ENCODE peak calls at places on chromosomes 1 and 21, in nine cellular contexts. One of them, this sample, is unnamed.

GRCh38 chr1:93820554-93821411 is 58.2 kb downstream of the DNTTIP2 start:
- DNase-seq in IMR-90: no peak
- DNase-seq in osteoblast: no peak
- DNase-seq in GM06990: no peak
- DNase-seq in pancreas: no peak
- DNase-seq in prostate gland: no peak
- DNase-seq in heart left ventricle: no peak
- DNase-seq in fibroblast of lung: peak; percentile 59
- DNase-seq in body of pancreas: no peak
- DNase-seq in this sample: no peak

GRCh38 chr1:109133815-109134214 is 19.9 kb downstream of the ELAPOR1 start:
- DNase-seq in heart left ventricle: peak; percentile 44
- DNase-seq in osteoblast: no peak
- DNase-seq in body of pancreas: peak; percentile 54
- DNase-seq in GM06990: peak; percentile 27
- DNase-seq in pancreas: peak; percentile 58
- DNase-seq in IMR-90: no peak
- DNase-seq in prostate gland: no peak
- DNase-seq in fibroblast of lung: no peak
- DNase-seq in this sample: no peak

GRCh38 chr1:50979964-50980363 is 9.9 kb downstream of the CDKN2C start:
- DNase-seq in osteoblast: no peak
- DNase-seq in body of pancreas: no peak
- DNase-seq in heart left ventricle: no peak
- DNase-seq in prostate gland: no peak
- DNase-seq in pancreas: no peak
- DNase-seq in fibroblast of lung: no peak
- DNase-seq in IMR-90: no peak
- DNase-seq in GM06990: no peak
- DNase-seq in this sample: no peak

GRCh38 chr1:183302452-183303324 is 115.5 kb downstream of the NMNAT2 start:
- DNase-seq in heart left ventricle: no peak
- DNase-seq in body of pancreas: no peak
- DNase-seq in osteoblast: peak; percentile 66
- DNase-seq in IMR-90: no peak
- DNase-seq in fibroblast of lung: no peak
- DNase-seq in pancreas: no peak
- DNase-seq in prostate gland: no peak
- DNase-seq in GM06990: no peak
- DNase-seq in this sample: no peak

GRCh38 chr1:28417441-28418277 is 48.1 kb downstream of the PHACTR4 start:
- DNase-seq in heart left ventricle: no peak
- DNase-seq in body of pancreas: no peak
- DNase-seq in prostate gland: no peak
- DNase-seq in fibroblast of lung: peak; percentile 71
- DNase-seq in GM06990: no peak
- DNase-seq in osteoblast: no peak
- DNase-seq in IMR-90: peak; percentile 65
- DNase-seq in pancreas: no peak
- DNase-seq in this sample: peak; percentile 89

GRCh38 chr1:31880957-31881697 is 57.0 kb downstream of the PTP4A2 start:
- DNase-seq in body of pancreas: no peak
- DNase-seq in IMR-90: peak; percentile 12
- DNase-seq in heart left ventricle: no peak
- DNase-seq in osteoblast: no peak
- DNase-seq in GM06990: no peak
- DNase-seq in prostate gland: no peak
- DNase-seq in fibroblast of lung: no peak
- DNase-seq in pancreas: no peak
- DNase-seq in this sample: no peak

GRCh38 chr21:45869121-45870007 is 112.2 kb upstream of the COL6A1 start:
- DNase-seq in pancreas: no peak
- DNase-seq in IMR-90: peak; percentile 79
- DNase-seq in heart left ventricle: no peak
- DNase-seq in prostate gland: no peak
- DNase-seq in body of pancreas: no peak
- DNase-seq in fibroblast of lung: peak; percentile 81
- DNase-seq in GM06990: no peak
- DNase-seq in osteoblast: peak; percentile 97
- DNase-seq in this sample: no peak

GRCh38 chr1:25867210-25867991 is 8.1 kb downstream of the PAQR7 start:
- DNase-seq in osteoblast: no peak
- DNase-seq in pancreas: peak; percentile 61
- DNase-seq in prostate gland: peak; percentile 66
- DNase-seq in IMR-90: no peak
- DNase-seq in body of pancreas: peak; percentile 62
- DNase-seq in heart left ventricle: no peak
- DNase-seq in GM06990: no peak
- DNase-seq in fibroblast of lung: no peak
- DNase-seq in this sample: no peak

GRCh38 chr1:185646202-185646683 is 87.9 kb upstream of the HMCN1 start:
- DNase-seq in body of pancreas: peak; percentile 64
- DNase-seq in prostate gland: peak; percentile 88
- DNase-seq in fibroblast of lung: peak; percentile 99
- DNase-seq in osteoblast: peak; percentile 92
- DNase-seq in GM06990: no peak
- DNase-seq in pancreas: peak; percentile 81
- DNase-seq in heart left ventricle: peak; percentile 61
- DNase-seq in IMR-90: peak; percentile 98
- DNase-seq in this sample: peak; percentile 99

GRCh38 chr1:111595807-111596206 is 23.8 kb upstream of the RAP1A start:
- DNase-seq in osteoblast: no peak
- DNase-seq in IMR-90: no peak
- DNase-seq in pancreas: no peak
- DNase-seq in fibroblast of lung: no peak
- DNase-seq in GM06990: no peak
- DNase-seq in body of pancreas: no peak
- DNase-seq in heart left ventricle: no peak
- DNase-seq in prostate gland: no peak
- DNase-seq in this sample: no peak

GRCh38 chr1:226688056-226688748 is 50.9 kb downstream of the ITPKB start:
- DNase-seq in IMR-90: no peak
- DNase-seq in body of pancreas: no peak
- DNase-seq in prostate gland: no peak
- DNase-seq in osteoblast: peak; percentile 55
- DNase-seq in pancreas: no peak
- DNase-seq in fibroblast of lung: no peak
- DNase-seq in heart left ventricle: no peak
- DNase-seq in GM06990: no peak
- DNase-seq in this sample: no peak

GRCh38 chr1:98054367-98054701 is 133.5 kb upstream of the DPYD start:
- DNase-seq in heart left ventricle: no peak
- DNase-seq in osteoblast: no peak
- DNase-seq in body of pancreas: no peak
- DNase-seq in prostate gland: no peak
- DNase-seq in GM06990: no peak
- DNase-seq in fibroblast of lung: no peak
- DNase-seq in IMR-90: no peak
- DNase-seq in pancreas: no peak
- DNase-seq in this sample: no peak

GRCh38 chr1:168863647-168864234 is 134.7 kb upstream of the DPT start:
- DNase-seq in IMR-90: no peak
- DNase-seq in body of pancreas: no peak
- DNase-seq in osteoblast: no peak
- DNase-seq in GM06990: no peak
- DNase-seq in heart left ventricle: no peak
- DNase-seq in fibroblast of lung: no peak
- DNase-seq in pancreas: no peak
- DNase-seq in prostate gland: peak; percentile 15
- DNase-seq in this sample: no peak

GRCh38 chr1:23742670-23743286 is 493 bp upstream of the ELOA start:
- DNase-seq in GM06990: no peak
- DNase-seq in heart left ventricle: no peak
- DNase-seq in prostate gland: peak; percentile 17
- DNase-seq in pancreas: peak; percentile 32
- DNase-seq in fibroblast of lung: peak; percentile 31
- DNase-seq in IMR-90: no peak
- DNase-seq in body of pancreas: peak; percentile 39
- DNase-seq in osteoblast: no peak
- DNase-seq in this sample: no peak

GRCh38 chr1:234731371-234732085 is 121.5 kb upstream of the IRF2BP2 start:
- DNase-seq in heart left ventricle: no peak
- DNase-seq in prostate gland: no peak
- DNase-seq in IMR-90: peak; percentile 93
- DNase-seq in GM06990: peak; percentile 62
- DNase-seq in body of pancreas: no peak
- DNase-seq in osteoblast: peak; percentile 95
- DNase-seq in fibroblast of lung: peak; percentile 93
- DNase-seq in pancreas: no peak
- DNase-seq in this sample: no peak

GRCh38 chr1:234732260-234732659 is 122.3 kb upstream of the IRF2BP2 start:
- DNase-seq in IMR-90: no peak
- DNase-seq in fibroblast of lung: no peak
- DNase-seq in prostate gland: no peak
- DNase-seq in osteoblast: no peak
- DNase-seq in GM06990: no peak
- DNase-seq in body of pancreas: no peak
- DNase-seq in pancreas: no peak
- DNase-seq in heart left ventricle: no peak
- DNase-seq in this sample: no peak

GRCh38 chr1:234730110-234730509 is 120.1 kb upstream of the IRF2BP2 start:
- DNase-seq in pancreas: no peak
- DNase-seq in osteoblast: no peak
- DNase-seq in fibroblast of lung: no peak
- DNase-seq in heart left ventricle: no peak
- DNase-seq in prostate gland: no peak
- DNase-seq in GM06990: peak; percentile 26
- DNase-seq in IMR-90: no peak
- DNase-seq in body of pancreas: no peak
- DNase-seq in this sample: no peak

GRCh38 chr1:234729566-234729965 is 119.6 kb upstream of the IRF2BP2 start:
- DNase-seq in body of pancreas: no peak
- DNase-seq in IMR-90: peak; percentile 58
- DNase-seq in prostate gland: no peak
- DNase-seq in pancreas: no peak
- DNase-seq in fibroblast of lung: peak; percentile 88
- DNase-seq in heart left ventricle: no peak
- DNase-seq in GM06990: no peak
- DNase-seq in osteoblast: peak; percentile 88
- DNase-seq in this sample: no peak

DNA sequence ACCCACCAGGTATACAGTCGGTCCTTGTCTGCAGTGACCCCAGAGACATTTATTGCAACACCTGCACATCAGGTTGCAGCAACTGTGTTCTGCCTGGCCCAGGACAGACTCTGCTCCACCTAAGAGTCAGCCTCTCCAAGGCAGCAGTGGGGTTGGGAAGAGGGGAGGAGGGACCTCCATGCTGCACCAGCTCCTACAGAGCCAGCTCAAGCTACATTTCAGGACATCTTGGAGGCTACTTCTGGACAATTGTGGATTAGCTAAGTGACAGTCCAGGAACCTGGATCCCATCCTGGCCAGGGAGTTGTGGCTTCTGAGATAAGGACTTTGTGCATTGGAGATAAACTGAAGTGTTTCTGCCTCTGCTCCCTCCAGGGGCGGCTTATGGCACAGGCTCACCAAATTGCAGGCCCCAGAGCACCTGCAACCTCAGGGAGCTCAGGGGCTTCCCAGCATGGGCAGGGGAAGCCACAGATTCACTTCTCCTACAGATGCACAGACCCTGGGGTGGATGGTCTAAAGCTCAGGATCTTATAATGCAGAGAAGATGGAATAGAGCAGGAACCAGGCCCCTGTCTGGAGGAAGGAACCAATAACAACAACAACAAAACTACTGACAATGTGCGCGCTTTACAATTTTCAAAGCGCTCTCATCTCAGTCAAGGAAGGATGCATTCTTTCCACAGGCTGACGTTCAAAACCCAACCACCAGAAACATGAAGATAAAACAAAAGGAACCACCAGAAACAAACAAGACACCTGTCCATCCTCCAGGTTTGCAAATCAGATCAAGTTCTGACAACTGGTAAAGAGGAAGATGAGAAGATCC is 120.8 kb upstream of the IRF2BP2 start:
- DNase-seq in prostate gland: no peak
- DNase-seq in pancreas: no peak
- DNase-seq in body of pancreas: no peak
- DNase-seq in IMR-90: no peak
- DNase-seq in osteoblast: no peak
- DNase-seq in heart left ventricle: no peak
- DNase-seq in fibroblast of lung: no peak
- DNase-seq in GM06990: peak; percentile 58
- DNase-seq in this sample: no peak
- TF ChIP-seq CTCF in prostate gland: no peak
- TF ChIP-seq CTCF in pancreas: no peak
- TF ChIP-seq CTCF in body of pancreas: no peak
- TF ChIP-seq CTCF in IMR-90: no peak
- TF ChIP-seq CTCF in osteoblast: no peak
- TF ChIP-seq CTCF in heart left ventricle: no peak
- TF ChIP-seq CTCF in fibroblast of lung: no peak
- TF ChIP-seq CTCF in GM06990: peak; percentile 32
- TF ChIP-seq CTCF in this sample: no peak

GRCh38 chr21:26100573-26100972 is 70.0 kb downstream of the APP start:
- DNase-seq in pancreas: no peak
- DNase-seq in prostate gland: no peak
- DNase-seq in IMR-90: no peak
- DNase-seq in body of pancreas: no peak
- DNase-seq in fibroblast of lung: no peak
- DNase-seq in GM06990: no peak
- DNase-seq in heart left ventricle: no peak
- DNase-seq in osteoblast: no peak
- DNase-seq in this sample: no peak
- H3K4me3 ChIP-seq in pancreas: no peak overlapping the region
- H3K4me3 ChIP-seq in prostate gland: no peak overlapping the region
- H3K4me3 ChIP-seq in IMR-90: no peak overlapping the region
- H3K4me3 ChIP-seq in body of pancreas: no peak overlapping the region
- H3K4me3 ChIP-seq in fibroblast of lung: no peak overlapping the region
- H3K4me3 ChIP-seq in GM06990: no peak overlapping the region
- H3K4me3 ChIP-seq in heart left ventricle: no peak overlapping the region
- H3K4me3 ChIP-seq in osteoblast: no peak overlapping the region
- H3K4me3 ChIP-seq in this sample: no peak overlapping the region

GRCh38 chr1:4216231-4216630 is 316.2 kb upstream of the C1orf174 start:
- DNase-seq in prostate gland: no peak
- DNase-seq in GM06990: no peak
- DNase-seq in pancreas: no peak
- DNase-seq in body of pancreas: no peak
- DNase-seq in osteoblast: no peak
- DNase-seq in fibroblast of lung: no peak
- DNase-seq in IMR-90: no peak
- DNase-seq in heart left ventricle: no peak
- DNase-seq in this sample: no peak
- H3K27me3 ChIP-seq in prostate gland: peaks cover 2% of the 10 kb centered on the region
- H3K27me3 ChIP-seq in GM06990: no peaks in the 10 kb centered on the region
- H3K27me3 ChIP-seq in pancreas: no peaks in the 10 kb centered on the region
- H3K27me3 ChIP-seq in body of pancreas: no peaks in the 10 kb centered on the region
- H3K27me3 ChIP-seq in osteoblast: no peaks in the 10 kb centered on the region
- H3K27me3 ChIP-seq in fibroblast of lung: no peaks in the 10 kb centered on the region
- H3K27me3 ChIP-seq in IMR-90: no peaks in the 10 kb centered on the region
- H3K27me3 ChIP-seq in heart left ventricle: no peaks in the 10 kb centered on the region
- H3K27me3 ChIP-seq in this sample: no peaks in the 10 kb centered on the region

DNA sequence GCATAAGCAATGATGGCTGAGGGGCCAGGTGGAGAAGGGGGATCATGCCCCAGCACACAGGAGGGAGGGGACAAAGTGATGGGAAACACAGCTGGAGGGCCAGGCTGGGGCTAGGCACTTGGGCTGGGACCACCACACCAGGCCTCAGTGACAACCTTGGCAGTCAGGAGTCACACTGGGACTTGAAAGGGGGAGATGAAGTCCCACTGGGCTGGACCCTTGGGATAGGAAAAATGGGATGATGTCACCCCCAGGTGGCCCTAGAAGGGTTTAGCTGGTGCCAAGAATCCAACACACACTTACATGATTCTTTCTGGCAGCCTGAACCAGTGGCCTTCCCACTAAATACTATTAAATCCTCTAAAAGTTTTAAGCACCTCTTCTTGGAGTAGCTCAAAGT is 17.1 kb downstream of the ZBTB17 start:
- DNase-seq in prostate gland: no peak
- DNase-seq in GM06990: no peak
- DNase-seq in body of pancreas: no peak
- DNase-seq in pancreas: no peak
- DNase-seq in fibroblast of lung: peak; percentile 51
- DNase-seq in IMR-90: peak; percentile 53
- DNase-seq in heart left ventricle: no peak
- DNase-seq in osteoblast: peak; percentile 50
- DNase-seq in this sample: no peak
- TF ChIP-seq CTCF in prostate gland: no peak
- TF ChIP-seq CTCF in GM06990: no peak
- TF ChIP-seq CTCF in body of pancreas: no peak
- TF ChIP-seq CTCF in pancreas: no peak
- TF ChIP-seq CTCF in fibroblast of lung: no peak
- TF ChIP-seq CTCF in IMR-90: peak; percentile 26
- TF ChIP-seq CTCF in heart left ventricle: no peak
- TF ChIP-seq CTCF in osteoblast: no peak
- TF ChIP-seq CTCF in this sample: no peak

This sample was measured in kidney epithelial cell.